ENCODE peak calls at places on chromosomes 3 and 15, in five cellular contexts. U, H, I, O and A are unnamed samples.

GRCh38 chr3:194161181-194162045 is 25.5 kb downstream of the HES1 start:
- DNase-seq in I (no peak), U (no peak), O (no peak), H (no peak), A (no peak)

GRCh38 chr3:125461896-125462295 is 58.1 kb downstream of the SNX4 start:
- DNase-seq in H (no peak), U (no peak), I (no peak), O (no peak), A (no peak)

GRCh38 chr3:138935864-138936762 is 10.8 kb downstream of the FOXL2 start:
- DNase-seq in H (peak), I (no peak), U (peak), O (peak), A (no peak)

GRCh38 chr3:129238945-129239705 is 10.3 kb upstream of the COPG1 start:
- DNase-seq in H (no peak), O (no peak), I (no peak), U (no peak), A (no peak)

GRCh38 chr3:175392653-175393052 is 533.5 kb downstream of the NAALADL2 start:
- DNase-seq in I (no peak), U (no peak), O (no peak), H (no peak), A (no peak)

GRCh38 chr3:149421764-149422163 is 44.3 kb upstream of the TM4SF1 start:
- DNase-seq in O (no peak), I (no peak), U (no peak), H (no peak), A (no peak)

GRCh38 chr3:195150194-195151118 is 120.5 kb downstream of the XXYLT1 start:
- DNase-seq in H (peak), O (no peak), U (peak), I (peak), A (no peak)

GRCh38 chr3:48507256-48508061 is 3.5 kb upstream of the SHISA5 start:
- DNase-seq in I (no peak), U (peak), H (peak), O (peak), A (no peak)

GRCh38 chr15:55250392-55250791 is 39.2 kb downstream of the RAB27A start:
- DNase-seq in H (no peak), I (peak), U (peak), O (no peak), A (no peak)

GRCh38 chr3:190517696-190518095 is 3.8 kb downstream of the IL1RAP start:
- DNase-seq in I (peak), U (peak), O (no peak), H (no peak), A (no peak)

GRCh38 chr3:48980295-48980694 is 9.7 kb upstream of the P4HTM start:
- DNase-seq in O (no peak), I (no peak), U (no peak), H (no peak), A (no peak)

GRCh38 chr15:32824777-32825176 is 107.0 kb downstream of the GREM1 start:
- DNase-seq in O (no peak), U (no peak), H (peak), I (no peak), A (no peak)

GRCh38 chr15:41558400-41559238 is at the start of gene TYRO3:
- DNase-seq in H (peak), O (peak), I (no peak), U (peak), A (peak)

GRCh38 chr3:169664034-169664820 is 715 bp upstream of the MECOM start:
- DNase-seq in I (no peak), O (peak), H (peak), U (no peak), A (no peak)

GRCh38 chr3:194938845-194939531 is 253.3 kb downstream of the FAM43A start:
- DNase-seq in O (no peak), H (no peak), I (no peak), U (peak), A (no peak)

GRCh38 chr3:56930706-56931105 is 129.0 kb upstream of the ARHGEF3 start:
- DNase-seq in H (peak), U (no peak), O (no peak), I (no peak), A (no peak)

GRCh38 chr3:156818890-156819289 is 7.3 kb upstream of the LEKR1 start:
- DNase-seq in H (peak), O (no peak), I (no peak), U (no peak), A (no peak)

GRCh38 chr3:106811376-106811775 is 565.9 kb upstream of the CCDC54 start:
- DNase-seq in O (no peak), H (peak), U (no peak), I (no peak), A (no peak)

GRCh38 chr3:13203398-13204176 is 130.4 kb upstream of the IQSEC1 start:
- DNase-seq in H (no peak), O (no peak), I (no peak), U (no peak), A (no peak)

GRCh38 chr3:146209371-146209770 is 41.5 kb downstream of the PLSCR4 start:
- DNase-seq in O (no peak), I (no peak), U (no peak), H (no peak), A (no peak)

GRCh38 chr15:94324117-94324826 is 92.9 kb downstream of the MCTP2 start:
- DNase-seq in I (peak), U (peak), H (peak), O (peak), A (no peak)

GRCh38 chr15:50028323-50028722 is 90.7 kb downstream of the ATP8B4 start:
- DNase-seq in I (no peak), U (no peak), H (no peak), O (no peak), A (no peak)

GRCh38 chr15:74540135-74540760 is 772 bp upstream of the ARID3B start:
- DNase-seq in H (no peak), O (peak), U (peak), I (no peak), A (no peak)

GRCh38 chr3:143753456-143753855 is 94.8 kb downstream of the SLC9A9 start:
- DNase-seq in O (no peak), H (no peak), U (no peak), I (no peak), A (no peak)

GRCh38 chr15:67196672-67197363 is 57.6 kb downstream of the AAGAB start:
- DNase-seq in U (no peak), I (no peak), O (no peak), H (peak), A (no peak)

GRCh38 chr15:95860406-95860805 is 470.1 kb upstream of the NR2F2 start:
- DNase-seq in O (no peak), I (no peak), H (no peak), U (no peak), A (no peak)

GRCh38 chr3:127252446-127252845 is 35.4 kb downstream of the PRR20G start:
- DNase-seq in U (no peak), H (no peak), O (no peak), I (no peak), A (no peak)

GRCh38 chr3:139506792-139507191 is 30.5 kb upstream of the RBP2 start:
- DNase-seq in I (no peak), H (no peak), U (no peak), O (no peak), A (no peak)

GRCh38 chr3:9884555-9885165 is 4.6 kb upstream of the CIDEC start:
- DNase-seq in O (no peak), I (no peak), U (no peak), H (no peak), A (no peak)

GRCh38 chr3:44065741-44066140 is 175.9 kb upstream of the TOPAZ1 start:
- DNase-seq in U (no peak), O (peak), H (no peak), I (no peak), A (peak)

GRCh38 chr3:146838221-146838620 is 233.1 kb upstream of the PLSCR5 start:
- DNase-seq in H (no peak), O (no peak), U (no peak), I (no peak), A (no peak)

GRCh38 chr3:169940486-169941181 is 26.0 kb upstream of the SEC62 start:
- DNase-seq in O (no peak), I (no peak), H (no peak), U (no peak), A (no peak)

GRCh38 chr15:27183182-27183581 is 212.2 kb downstream of the GABRG3 start:
- DNase-seq in H (no peak), I (no peak), O (no peak), U (no peak), A (no peak)

GRCh38 chr3:108296239-108296638 is at the start of gene HHLA2:
- DNase-seq in O (no peak), I (no peak), U (no peak), H (no peak), A (no peak)

GRCh38 chr3:42764561-42765295 is 8.3 kb downstream of the CCDC13 start:
- DNase-seq in U (no peak), I (no peak), O (no peak), H (no peak), A (no peak)